ENCODE peak calls at places on chromosomes 7 and 10, in four cellular contexts. One of them, this sample, is unnamed.
A peak's percentile ranks its signal among the peaks of the same experiment; 100 is the strongest.

GRCh38 chr10:110774069-110775021 is 97.4 kb upstream of the PDCD4 start:
- DNase-seq in uterus: no peak
- DNase-seq in suprapubic skin: no peak
- DNase-seq in GM12878: peak; percentile 99
- DNase-seq in this sample: no peak

GRCh38 chr10:96369890-96370574 is 11.2 kb upstream of the OPALIN start:
- DNase-seq in suprapubic skin: no peak
- DNase-seq in uterus: no peak
- DNase-seq in GM12878: no peak
- DNase-seq in this sample: no peak

GRCh38 chr7:11182736-11183135 is 209.1 kb downstream of the PHF14 start:
- DNase-seq in suprapubic skin: no peak
- DNase-seq in GM12878: no peak
- DNase-seq in uterus: no peak
- DNase-seq in this sample: no peak

GRCh38 chr10:70169661-70170364 is 501 bp downstream of the SAR1A start:
- DNase-seq in suprapubic skin: no peak
- DNase-seq in uterus: no peak
- DNase-seq in GM12878: no peak
- DNase-seq in this sample: no peak

GRCh38 chr10:43227911-43228782 is 38.7 kb downstream of the RASGEF1A start:
- DNase-seq in GM12878: no peak
- DNase-seq in uterus: peak; percentile 6
- DNase-seq in suprapubic skin: peak; percentile 53
- DNase-seq in this sample: peak; percentile 1

GRCh38 chr10:3785849-3786290 is 861 bp upstream of the KLF6 start:
- DNase-seq in uterus: peak; percentile 59
- DNase-seq in GM12878: no peak
- DNase-seq in suprapubic skin: no peak
- DNase-seq in this sample: peak; percentile 56

GRCh38 chr7:106284516-106285050 is at the start of gene NAMPT:
- DNase-seq in suprapubic skin: peak; percentile 97
- DNase-seq in GM12878: no peak
- DNase-seq in uterus: peak; percentile 61
- DNase-seq in this sample: peak; percentile 59

GRCh38 chr7:99221866-99222265 is 14.0 kb upstream of the KPNA7 start:
- DNase-seq in uterus: no peak
- DNase-seq in suprapubic skin: no peak
- DNase-seq in GM12878: no peak
- DNase-seq in this sample: no peak

GRCh38 chr10:106636781-106637491 is 527.6 kb downstream of the SORCS1 start:
- DNase-seq in suprapubic skin: no peak
- DNase-seq in uterus: no peak
- DNase-seq in GM12878: no peak
- DNase-seq in this sample: no peak

GRCh38 chr7:30278849-30279505 is 5.4 kb upstream of the ZNRF2 start:
- DNase-seq in suprapubic skin: no peak
- DNase-seq in uterus: no peak
- DNase-seq in GM12878: no peak
- DNase-seq in this sample: no peak

GRCh38 chr7:257647-257992 is 32.4 kb upstream of the FOXL3 start:
- DNase-seq in suprapubic skin: no peak
- DNase-seq in GM12878: no peak
- DNase-seq in uterus: no peak
- DNase-seq in this sample: no peak

GRCh38 chr7:139720705-139721231 is 57.0 kb downstream of the HIPK2 start:
- DNase-seq in uterus: no peak
- DNase-seq in GM12878: no peak
- DNase-seq in suprapubic skin: no peak
- DNase-seq in this sample: no peak

GRCh38 chr7:28296571-28297483 is 115.5 kb upstream of the CREB5 start:
- DNase-seq in suprapubic skin: no peak
- DNase-seq in GM12878: no peak
- DNase-seq in uterus: no peak
- DNase-seq in this sample: peak; percentile 23

GRCh38 chr10:70578371-70578947 is 24.1 kb downstream of the PRF1 start:
- DNase-seq in GM12878: peak; percentile 95
- DNase-seq in suprapubic skin: no peak
- DNase-seq in uterus: no peak
- DNase-seq in this sample: no peak

GRCh38 chr7:156764016-156764669 is 123.6 kb downstream of the RNF32 start:
- DNase-seq in suprapubic skin: no peak
- DNase-seq in uterus: peak; percentile 18
- DNase-seq in GM12878: no peak
- DNase-seq in this sample: peak; percentile 74

GRCh38 chr7:94286111-94286510 is 108.6 kb upstream of the COL1A2 start:
- DNase-seq in uterus: no peak
- DNase-seq in suprapubic skin: no peak
- DNase-seq in GM12878: no peak
- DNase-seq in this sample: no peak

GRCh38 chr10:23496727-23497126 is 57.9 kb downstream of the OTUD1 start:
- DNase-seq in uterus: no peak
- DNase-seq in suprapubic skin: no peak
- DNase-seq in GM12878: no peak
- DNase-seq in this sample: no peak

GRCh38 chr7:503046-503574 is 16.5 kb downstream of the PDGFA start:
- DNase-seq in suprapubic skin: peak; percentile 43
- DNase-seq in uterus: no peak
- DNase-seq in GM12878: no peak
- DNase-seq in this sample: no peak

GRCh38 chr10:121157998-121158397 is 306.8 kb downstream of the WDR11 start:
- DNase-seq in suprapubic skin: no peak
- DNase-seq in uterus: no peak
- DNase-seq in GM12878: no peak
- DNase-seq in this sample: peak; percentile 18

GRCh38 chr7:98202367-98203195 is 8.7 kb upstream of the BHLHA15 start:
- DNase-seq in suprapubic skin: no peak
- DNase-seq in GM12878: peak; percentile 94
- DNase-seq in uterus: no peak
- DNase-seq in this sample: no peak

DNA sequence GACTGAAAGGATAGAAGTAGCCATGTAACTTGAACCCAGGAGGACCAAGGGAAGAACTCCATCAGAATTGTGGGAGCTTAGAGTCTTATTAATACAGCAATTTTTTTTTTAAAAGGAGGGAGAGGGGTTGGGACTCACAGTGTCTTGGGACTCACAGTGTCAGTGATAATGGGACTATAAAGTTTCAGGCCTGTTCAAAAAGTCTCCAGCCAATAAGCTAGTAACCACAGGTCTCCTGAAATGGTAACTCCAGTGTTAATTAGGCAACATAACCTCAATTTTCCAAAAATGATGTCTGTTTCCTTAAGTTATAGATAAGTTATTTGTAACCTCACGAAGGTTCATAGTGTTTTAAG is 2.4 kb upstream of the HNRNPH3 start:
- DNase-seq in suprapubic skin: no peak
- DNase-seq in GM12878: no peak
- DNase-seq in uterus: no peak
- DNase-seq in this sample: no peak
- H3K27ac ChIP-seq in suprapubic skin: peak overlapping the region; percentile 89
- H3K27ac ChIP-seq in GM12878: no peak overlapping the region
- H3K27ac ChIP-seq in uterus: peak overlapping the region; percentile 99
- H3K27ac ChIP-seq in this sample: peak overlapping the region; percentile 70

GRCh38 chr10:131901181-131901829 is 497 bp downstream of the PPP2R2D start:
- DNase-seq in suprapubic skin: peak; percentile 73
- DNase-seq in GM12878: no peak
- DNase-seq in uterus: peak; percentile 36
- DNase-seq in this sample: peak; percentile 66

GRCh38 chr10:131902211-131902610 is 1.4 kb downstream of the PPP2R2D start:
- DNase-seq in GM12878: no peak
- DNase-seq in suprapubic skin: peak; percentile 53
- DNase-seq in uterus: no peak
- DNase-seq in this sample: no peak

GRCh38 chr10:131899695-131900349 is 986 bp upstream of the PPP2R2D start:
- DNase-seq in uterus: no peak
- DNase-seq in suprapubic skin: no peak
- DNase-seq in GM12878: no peak
- DNase-seq in this sample: no peak

GRCh38 chr10:131899116-131899690 is 1.6 kb upstream of the PPP2R2D start:
- DNase-seq in GM12878: no peak
- DNase-seq in uterus: no peak
- DNase-seq in suprapubic skin: no peak
- DNase-seq in this sample: no peak

DNA sequence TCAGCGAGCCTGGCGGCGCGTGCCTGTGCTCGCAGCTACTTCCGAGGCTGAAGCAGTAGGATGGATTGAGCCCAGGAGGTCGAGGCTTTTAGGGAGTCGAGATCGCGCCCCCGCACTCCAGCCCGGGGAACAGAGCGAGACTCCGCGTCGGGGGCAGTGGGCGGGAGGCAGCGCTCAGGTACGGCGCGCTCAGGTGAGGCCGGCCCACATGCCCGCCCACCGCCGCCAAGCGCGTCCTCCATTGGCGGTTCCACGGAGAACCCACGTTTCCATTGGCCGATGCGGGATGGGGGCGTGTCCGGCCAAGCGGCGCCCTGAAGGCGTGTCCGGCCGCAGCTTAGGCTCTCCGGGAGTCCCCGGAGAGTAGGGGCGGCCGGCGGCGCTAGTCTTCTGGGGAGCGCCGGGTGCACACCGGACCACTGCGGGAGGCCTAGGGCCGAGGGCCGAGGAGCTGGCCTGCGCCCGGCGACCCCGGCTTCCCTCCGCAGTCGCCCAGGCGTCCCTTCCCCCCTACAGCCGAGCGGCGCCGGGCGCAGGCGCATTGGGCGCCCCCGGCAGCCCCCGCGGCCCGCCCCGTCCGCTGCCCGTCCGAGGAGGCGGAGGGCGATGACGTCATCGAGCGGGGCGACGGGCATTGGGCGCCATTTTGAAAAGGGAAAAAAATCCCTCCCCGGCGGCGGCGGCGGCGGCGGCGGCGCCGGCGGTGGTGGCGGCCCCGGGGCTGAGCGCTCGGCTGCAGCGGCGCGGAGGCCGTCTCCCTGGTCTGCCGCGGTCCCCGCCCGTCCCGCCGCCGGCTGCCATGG is at the start of gene PPP2R2D:
- DNase-seq in uterus: peak; percentile 93
- DNase-seq in suprapubic skin: peak; percentile 95
- DNase-seq in GM12878: peak; percentile 65
- DNase-seq in this sample: peak; percentile 97
- TF ChIP-seq POLR2A in uterus: peak; percentile 38
- TF ChIP-seq POLR2A in suprapubic skin: peak; percentile 27
- TF ChIP-seq POLR2A in GM12878: peak; percentile 11
- TF ChIP-seq POLR2A in this sample: peak; percentile 78

DNA sequence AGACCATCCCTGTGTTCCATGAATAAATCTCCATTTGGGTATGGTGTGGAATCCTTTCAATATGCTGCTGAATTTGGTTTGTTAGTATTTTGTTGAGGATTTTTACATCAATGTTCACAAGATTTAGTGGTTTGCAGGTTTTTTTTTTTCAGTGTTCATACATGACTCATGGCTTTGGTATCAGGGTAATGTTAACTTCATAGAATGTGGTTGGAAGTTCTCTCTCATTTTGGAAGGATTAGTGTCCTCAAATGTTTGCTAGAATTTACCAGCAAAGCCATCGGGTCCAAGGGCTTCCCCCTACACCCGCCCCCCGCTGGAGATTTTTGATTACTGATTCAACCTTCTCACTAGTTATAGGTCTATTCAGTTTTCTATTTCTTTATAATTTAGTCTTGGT is 398.0 kb downstream of the NXPH1 start:
- DNase-seq in suprapubic skin: no peak
- DNase-seq in GM12878: no peak
- DNase-seq in uterus: no peak
- DNase-seq in this sample: no peak
- H3K27ac ChIP-seq in suprapubic skin: no peak overlapping the region
- H3K27ac ChIP-seq in GM12878: no peak overlapping the region
- H3K27ac ChIP-seq in uterus: no peak overlapping the region
- H3K27ac ChIP-seq in this sample: no peak overlapping the region

GRCh38 chr7:132838313-132838712 is 243.6 kb downstream of the CHCHD3 start:
- DNase-seq in uterus: no peak
- DNase-seq in GM12878: no peak
- DNase-seq in suprapubic skin: no peak
- DNase-seq in this sample: no peak
- TF ChIP-seq POLR2A in uterus: no peak
- TF ChIP-seq POLR2A in GM12878: no peak
- TF ChIP-seq POLR2A in suprapubic skin: no peak
- TF ChIP-seq POLR2A in this sample: no peak

GRCh38 chr10:104299031-104299904 is 30.3 kb downstream of the GSTO2 start:
- DNase-seq in uterus: peak; percentile 36
- DNase-seq in GM12878: no peak
- DNase-seq in suprapubic skin: no peak
- DNase-seq in this sample: no peak
- H3K27ac ChIP-seq in uterus: peak overlapping the region; percentile 88
- H3K27ac ChIP-seq in GM12878: no peak overlapping the region
- H3K27ac ChIP-seq in suprapubic skin: peak overlapping the region; percentile 27
- H3K27ac ChIP-seq in this sample: no peak overlapping the region

GRCh38 chr10:28459453-28460144 is 73.3 kb upstream of the WAC start:
- DNase-seq in uterus: no peak
- DNase-seq in GM12878: no peak
- DNase-seq in suprapubic skin: no peak
- DNase-seq in this sample: no peak
- TF ChIP-seq POLR2A in uterus: no peak
- TF ChIP-seq POLR2A in GM12878: no peak
- TF ChIP-seq POLR2A in suprapubic skin: no peak
- TF ChIP-seq POLR2A in this sample: no peak

This sample was measured in thyroid gland.